ENCODE peak calls at places on chromosomes 11 and 22, in four cellular contexts. One of them, this sample, is unnamed.
A peak's percentile ranks its signal among the peaks of the same experiment; 100 is the strongest.

GRCh38 chr11:43738600-43739409 is 58.3 kb downstream of the HSD17B12 start:
- DNase-seq in mesendoderm: peak; percentile 83
- DNase-seq in H1: no peak
- DNase-seq in H9: no peak
- DNase-seq in this sample: peak; percentile 90

GRCh38 chr22:38924197-38924952 is 33.0 kb upstream of the APOBEC3A start:
- DNase-seq in mesendoderm: no peak
- DNase-seq in H1: no peak
- DNase-seq in H9: no peak
- DNase-seq in this sample: peak; percentile 90

GRCh38 chr22:22187299-22187698 is 57.3 kb upstream of the VPREB1 start:
- DNase-seq in mesendoderm: no peak
- DNase-seq in H1: no peak
- DNase-seq in H9: no peak
- DNase-seq in this sample: no peak

GRCh38 chr11:116980136-116980793 is 118.0 kb downstream of the SIK3 start:
- DNase-seq in mesendoderm: no peak
- DNase-seq in H1: no peak
- DNase-seq in H9: no peak
- DNase-seq in this sample: no peak

GRCh38 chr11:57638005-57638760 is 11.5 kb downstream of the YPEL4 start:
- DNase-seq in mesendoderm: peak; percentile 99
- DNase-seq in H1: peak; percentile 86
- DNase-seq in H9: peak; percentile 95
- DNase-seq in this sample: peak; percentile 84

GRCh38 chr22:37126882-37127281 is 17.4 kb upstream of the TMPRSS6 start:
- DNase-seq in mesendoderm: no peak
- DNase-seq in H1: peak; percentile 59
- DNase-seq in H9: peak; percentile 56
- DNase-seq in this sample: no peak

GRCh38 chr11:14861680-14862079 is 30.4 kb downstream of the CYP2R1 start:
- DNase-seq in mesendoderm: no peak
- DNase-seq in H1: no peak
- DNase-seq in H9: no peak
- DNase-seq in this sample: no peak

GRCh38 chr11:123246749-123247497 is 51.9 kb upstream of the CLMP start:
- DNase-seq in mesendoderm: peak; percentile 83
- DNase-seq in H1: peak; percentile 92
- DNase-seq in H9: peak; percentile 85
- DNase-seq in this sample: peak; percentile 81

GRCh38 chr22:34850010-34850409 is 215.9 kb upstream of the ISX start:
- DNase-seq in mesendoderm: peak; percentile 68
- DNase-seq in H1: no peak
- DNase-seq in H9: no peak
- DNase-seq in this sample: no peak

GRCh38 chr11:27216268-27217149 is 146.5 kb downstream of the CCDC34 start:
- DNase-seq in mesendoderm: no peak
- DNase-seq in H1: peak; percentile 35
- DNase-seq in H9: no peak
- DNase-seq in this sample: peak; percentile 75

GRCh38 chr11:130314184-130314748 is 451 bp downstream of the ZBTB44 start:
- DNase-seq in mesendoderm: no peak
- DNase-seq in H1: peak; percentile 73
- DNase-seq in H9: peak; percentile 63
- DNase-seq in this sample: peak; percentile 1

GRCh38 chr22:46070722-46071450 is 79.4 kb upstream of the PPARA start:
- DNase-seq in mesendoderm: peak; percentile 13
- DNase-seq in H1: peak; percentile 71
- DNase-seq in H9: peak; percentile 61
- DNase-seq in this sample: peak; percentile 54

GRCh38 chr22:20088263-20088648 is 8.2 kb downstream of the DGCR8 start:
- DNase-seq in mesendoderm: no peak
- DNase-seq in H1: no peak
- DNase-seq in H9: no peak
- DNase-seq in this sample: no peak

GRCh38 chr11:70771099-70771885 is 373.0 kb downstream of the CTTN start:
- DNase-seq in mesendoderm: no peak
- DNase-seq in H1: no peak
- DNase-seq in H9: no peak
- DNase-seq in this sample: no peak

GRCh38 chr11:27084407-27084985 is 43.9 kb downstream of the BBOX1 start:
- DNase-seq in mesendoderm: no peak
- DNase-seq in H1: no peak
- DNase-seq in H9: no peak
- DNase-seq in this sample: peak; percentile 30

GRCh38 chr11:72038491-72038890 is 39.8 kb downstream of the IL18BP start:
- DNase-seq in mesendoderm: no peak
- DNase-seq in H1: no peak
- DNase-seq in H9: no peak
- DNase-seq in this sample: peak; percentile 72

GRCh38 chr11:121487191-121487590 is 34.4 kb upstream of the SORL1-AS1 start:
- DNase-seq in mesendoderm: no peak
- DNase-seq in H1: no peak
- DNase-seq in H9: no peak
- DNase-seq in this sample: no peak

GRCh38 chr11:8338138-8338537 is 74.5 kb upstream of the LMO1 start:
- DNase-seq in mesendoderm: peak; percentile 62
- DNase-seq in H1: peak; percentile 92
- DNase-seq in H9: peak; percentile 81
- DNase-seq in this sample: peak; percentile 12

GRCh38 chr11:128179512-128179911 is 407.8 kb downstream of the ETS1 start:
- DNase-seq in mesendoderm: no peak
- DNase-seq in H1: no peak
- DNase-seq in H9: no peak
- DNase-seq in this sample: no peak

GRCh38 chr11:3840289-3840869 is 380 bp downstream of the RHOG start:
- DNase-seq in mesendoderm: no peak
- DNase-seq in H1: peak; percentile 81
- DNase-seq in H9: no peak
- DNase-seq in this sample: no peak

GRCh38 chr11:123302751-123303195 is 107.7 kb upstream of the CLMP start:
- DNase-seq in mesendoderm: peak; percentile 59
- DNase-seq in H1: no peak
- DNase-seq in H9: no peak
- DNase-seq in this sample: peak; percentile 72

GRCh38 chr22:23787910-23788309 is 1.1 kb downstream of the SMARCB1 start:
- DNase-seq in mesendoderm: no peak
- DNase-seq in H1: no peak
- DNase-seq in H9: no peak
- DNase-seq in this sample: no peak

GRCh38 chr11:32435947-32436750 is 810 bp upstream of the WT1 start:
- DNase-seq in mesendoderm: peak; percentile 61
- DNase-seq in H1: peak; percentile 67
- DNase-seq in H9: no peak
- DNase-seq in this sample: no peak

GRCh38 chr22:30717331-30717921 is 22.8 kb downstream of the OSBP2 start:
- DNase-seq in mesendoderm: no peak
- DNase-seq in H1: no peak
- DNase-seq in H9: no peak
- DNase-seq in this sample: peak; percentile 90

GRCh38 chr11:72812604-72812967 is 1.6 kb upstream of the ATG16L2 start:
- DNase-seq in mesendoderm: no peak
- DNase-seq in H1: no peak
- DNase-seq in H9: no peak
- DNase-seq in this sample: no peak

GRCh38 chr11:30763951-30764350 is 177.8 kb upstream of the MPPED2 start:
- DNase-seq in mesendoderm: no peak
- DNase-seq in H1: no peak
- DNase-seq in H9: no peak
- DNase-seq in this sample: no peak

GRCh38 chr11:36376315-36376887 is 80.3 kb downstream of the PRR5L start:
- DNase-seq in mesendoderm: peak; percentile 56
- DNase-seq in H1: no peak
- DNase-seq in H9: peak; percentile 58
- DNase-seq in this sample: peak; percentile 18

GRCh38 chr11:15569626-15570025 is 454.9 kb downstream of the INSC start:
- DNase-seq in mesendoderm: no peak
- DNase-seq in H1: peak; percentile 30
- DNase-seq in H9: no peak
- DNase-seq in this sample: no peak

GRCh38 chr11:63537293-63538101 is 889 bp downstream of the PLAAT4 start:
- DNase-seq in mesendoderm: no peak
- DNase-seq in H1: no peak
- DNase-seq in H9: no peak
- DNase-seq in this sample: peak; percentile 4

GRCh38 chr11:111917788-111918187 is 925 bp upstream of the C11orf52 start:
- DNase-seq in mesendoderm: no peak
- DNase-seq in H1: no peak
- DNase-seq in H9: no peak
- DNase-seq in this sample: no peak

GRCh38 chr11:130785376-130786110 is 130.7 kb downstream of the SNX19 start:
- DNase-seq in mesendoderm: peak; percentile 92
- DNase-seq in H1: no peak
- DNase-seq in H9: no peak
- DNase-seq in this sample: peak; percentile 77

GRCh38 chr11:35045219-35045819 is 93.7 kb upstream of the CD44 start:
- DNase-seq in mesendoderm: no peak
- DNase-seq in H1: no peak
- DNase-seq in H9: no peak
- DNase-seq in this sample: no peak

GRCh38 chr11:78037825-78038620 is 14.9 kb upstream of the KCTD14 start:
- DNase-seq in mesendoderm: no peak
- DNase-seq in H1: no peak
- DNase-seq in H9: no peak
- DNase-seq in this sample: no peak
- H3K27ac ChIP-seq in mesendoderm: no peak overlapping the region
- H3K27ac ChIP-seq in H1: no peak overlapping the region
- H3K27ac ChIP-seq in H9: no peak overlapping the region
- H3K27ac ChIP-seq in this sample: no peak overlapping the region

GRCh38 chr11:1298695-1299492 is 10.5 kb downstream of the TOLLIP start:
- DNase-seq in mesendoderm: peak; percentile 69
- DNase-seq in H1: peak; percentile 38
- DNase-seq in H9: peak; percentile 49
- DNase-seq in this sample: peak; percentile 59
- H2BK5ac ChIP-seq in mesendoderm: no peak overlapping the region
- H2BK5ac ChIP-seq in H1: no peak overlapping the region
- H2BK5ac ChIP-seq in H9: no peak overlapping the region
- H2BK5ac ChIP-seq in this sample: no peak overlapping the region

GRCh38 chr22:49827853-49828598 is at the start of gene BRD1:
- DNase-seq in mesendoderm: peak; percentile 61
- DNase-seq in H1: no peak
- DNase-seq in H9: peak; percentile 28
- DNase-seq in this sample: peak; percentile 61
- H3K56ac ChIP-seq in mesendoderm: peak within 1 kb of the TSS; percentile 90
- H3K56ac ChIP-seq in H1: no peak within 1 kb of the TSS
- H3K56ac ChIP-seq in H9: no peak within 1 kb of the TSS
- H3K56ac ChIP-seq in this sample: peak within 1 kb of the TSS; percentile 55

GRCh38 chr22:42856865-42857704 is at the start of gene ARFGAP3:
- DNase-seq in mesendoderm: peak; percentile 94
- DNase-seq in H1: peak; percentile 96
- DNase-seq in H9: peak; percentile 94
- DNase-seq in this sample: peak; percentile 91

GRCh38 chr22:42857845-42858481 is 890 bp upstream of the ARFGAP3 start:
- DNase-seq in mesendoderm: no peak
- DNase-seq in H1: no peak
- DNase-seq in H9: no peak
- DNase-seq in this sample: no peak

GRCh38 chr22:42855726-42856125 is 1.3 kb downstream of the ARFGAP3 start:
- DNase-seq in mesendoderm: no peak
- DNase-seq in H1: no peak
- DNase-seq in H9: no peak
- DNase-seq in this sample: no peak

GRCh38 chr22:42856179-42856864 is 751 bp downstream of the ARFGAP3 start:
- DNase-seq in mesendoderm: peak; percentile 41
- DNase-seq in H1: peak; percentile 72
- DNase-seq in H9: no peak
- DNase-seq in this sample: peak; percentile 22

DNA sequence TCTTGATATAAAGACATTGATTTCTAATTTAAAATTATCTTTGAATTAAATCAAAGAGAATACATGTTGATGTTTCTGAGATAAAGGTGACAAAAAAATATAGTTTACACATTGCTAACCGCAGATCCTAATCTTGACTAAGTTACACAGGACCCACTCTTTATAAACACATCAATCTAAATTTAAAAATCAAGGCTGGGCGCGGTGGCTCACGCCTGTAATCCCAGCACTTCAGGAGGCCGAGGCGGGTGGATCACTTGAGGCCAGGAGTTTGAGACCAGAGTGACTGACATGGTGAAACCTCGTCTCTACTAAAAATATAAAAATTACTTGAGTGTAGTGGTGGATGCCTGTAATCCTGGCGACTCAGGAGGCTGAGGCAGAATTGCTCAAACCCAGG is 1.9 kb downstream of the ARFGAP3 start:
- DNase-seq in mesendoderm: no peak
- DNase-seq in H1: no peak
- DNase-seq in H9: no peak
- DNase-seq in this sample: no peak
- H3K27ac ChIP-seq in mesendoderm: no peak overlapping the region
- H3K27ac ChIP-seq in H1: no peak overlapping the region
- H3K27ac ChIP-seq in H9: no peak overlapping the region
- H3K27ac ChIP-seq in this sample: no peak overlapping the region

GRCh38 chr11:6201486-6201885 is 2.5 kb downstream of the OR52W1 start:
- DNase-seq in mesendoderm: no peak
- DNase-seq in H1: no peak
- DNase-seq in H9: no peak
- DNase-seq in this sample: peak; percentile 25

GRCh38 chr11:6200975-6201374 is 2.0 kb downstream of the OR52W1 start:
- DNase-seq in mesendoderm: no peak
- DNase-seq in H1: no peak
- DNase-seq in H9: no peak
- DNase-seq in this sample: no peak

GRCh38 chr11:6197466-6198200 is 1.4 kb upstream of the OR52W1 start:
- DNase-seq in mesendoderm: no peak
- DNase-seq in H1: no peak
- DNase-seq in H9: no peak
- DNase-seq in this sample: peak; percentile 38

GRCh38 chr11:6202036-6202435 is 3.0 kb downstream of the OR52W1 start:
- DNase-seq in mesendoderm: no peak
- DNase-seq in H1: no peak
- DNase-seq in H9: no peak
- DNase-seq in this sample: peak; percentile 23

DNA sequence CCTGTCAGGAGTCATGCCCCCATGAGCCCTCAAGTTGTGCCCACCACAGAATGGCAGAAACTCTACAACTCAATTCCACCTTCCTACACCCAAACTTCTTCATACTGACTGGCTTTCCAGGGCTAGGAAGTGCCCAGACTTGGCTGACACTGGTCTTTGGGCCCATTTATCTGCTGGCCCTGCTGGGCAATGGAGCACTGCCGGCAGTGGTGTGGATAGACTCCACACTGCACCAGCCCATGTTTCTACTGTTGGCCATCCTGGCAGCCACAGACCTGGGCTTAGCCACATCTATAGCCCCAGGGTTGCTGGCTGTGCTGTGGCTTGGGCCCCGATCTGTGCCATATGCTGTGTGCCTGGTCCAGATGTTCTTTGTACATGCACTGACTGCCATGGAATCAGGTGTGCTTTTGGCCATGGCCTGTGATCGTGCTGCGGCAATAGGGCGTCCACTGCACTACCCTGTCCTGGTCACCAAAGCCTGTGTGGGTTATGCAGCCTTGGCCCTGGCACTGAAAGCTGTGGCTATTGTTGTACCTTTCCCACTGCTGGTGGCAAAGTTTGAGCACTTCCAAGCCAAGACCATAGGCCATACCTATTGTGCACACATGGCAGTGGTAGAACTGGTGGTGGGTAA is at the start of gene OR52W1:
- DNase-seq in mesendoderm: no peak
- DNase-seq in H1: no peak
- DNase-seq in H9: no peak
- DNase-seq in this sample: no peak
- H2BK5ac ChIP-seq in mesendoderm: no peak within 1 kb of the TSS
- H2BK5ac ChIP-seq in H1: no peak within 1 kb of the TSS
- H2BK5ac ChIP-seq in H9: no peak within 1 kb of the TSS
- H2BK5ac ChIP-seq in this sample: no peak within 1 kb of the TSS

GRCh38 chr11:96332236-96332761 is 10.7 kb downstream of the MAML2 start:
- DNase-seq in mesendoderm: no peak
- DNase-seq in H1: no peak
- DNase-seq in H9: no peak
- DNase-seq in this sample: no peak
- H3K56ac ChIP-seq in mesendoderm: peak overlapping the region; percentile 54
- H3K56ac ChIP-seq in H1: no peak overlapping the region
- H3K56ac ChIP-seq in H9: no peak overlapping the region
- H3K56ac ChIP-seq in this sample: no peak overlapping the region